ENCODE peak calls at places on chromosomes 6 and 20, in nine cellular contexts. Z, B, Q, G, S, F, U, L and N are unnamed samples.

GRCh38 chr6:162343902-162344226 is 383.7 kb downstream of the PRKN start:
- DNase-seq in Q (no peak), F (no peak), G (no peak), L (no peak), Z (no peak), B (no peak), S (peak; percentile 79), U (no peak), N (no peak)

GRCh38 chr20:47300071-47300470 is 56.4 kb downstream of the ZMYND8 start:
- DNase-seq in Q (no peak), G (no peak), Z (no peak), L (no peak), S (peak; percentile 42), U (no peak), F (no peak), B (no peak), N (no peak)

GRCh38 chr6:150142657-150143501 is at the start of gene PPP1R14C:
- DNase-seq in L (no peak), B (peak; percentile 58), F (no peak), U (no peak), Z (no peak), S (no peak), Q (no peak), G (peak; percentile 75), N (peak; percentile 40)

GRCh38 chr6:120908767-120909166 is 425.5 kb downstream of the TBC1D32 start:
- DNase-seq in F (no peak), Z (no peak), U (no peak), L (no peak), S (no peak), G (no peak), Q (no peak), B (no peak), N (no peak)

GRCh38 chr6:144497650-144498049 is 212.5 kb downstream of the UTRN start:
- DNase-seq in Z (no peak), U (no peak), S (no peak), F (no peak), L (no peak), G (no peak), Q (no peak), B (no peak), N (no peak)

GRCh38 chr20:5990946-5991345 is 40.5 kb downstream of the MCM8 start:
- DNase-seq in B (no peak), Z (no peak), S (no peak), Q (no peak), L (no peak), G (no peak), U (no peak), F (no peak), N (no peak)

GRCh38 chr20:38645318-38645717 is 43.7 kb downstream of the ARHGAP40 start:
- DNase-seq in S (no peak), F (no peak), Z (no peak), Q (no peak), L (no peak), B (no peak), G (no peak), U (no peak), N (no peak)

GRCh38 chr6:33126101-33126714 is 50.4 kb downstream of the HLA-DPB1 start:
- DNase-seq in G (peak; percentile 76), Z (peak; percentile 71), U (peak; percentile 52), S (peak; percentile 35), Q (peak; percentile 45), L (peak; percentile 75), B (no peak), F (peak; percentile 33), N (peak; percentile 73)

GRCh38 chr6:56242343-56242742 is 5.0 kb downstream of the COL21A1 start:
- DNase-seq in Q (peak; percentile 77), Z (no peak), S (peak; percentile 67), F (no peak), L (no peak), G (no peak), B (no peak), U (no peak), N (no peak)

GRCh38 chr6:125574604-125575003 is 174.8 kb upstream of the HEY2 start:
- DNase-seq in U (no peak), F (no peak), Z (no peak), B (no peak), S (no peak), L (no peak), G (no peak), Q (no peak), N (no peak)

GRCh38 chr20:17914957-17915356 is 53.6 kb downstream of the SNX5 start:
- DNase-seq in B (no peak), L (no peak), F (no peak), Q (no peak), G (no peak), U (no peak), S (no peak), Z (peak; percentile 36), N (no peak)

GRCh38 chr6:16167219-16167618 is 38.3 kb downstream of the MYLIP start:
- DNase-seq in S (no peak), U (no peak), L (no peak), Q (no peak), G (no peak), F (no peak), Z (no peak), B (no peak), N (no peak)

GRCh38 chr6:45658958-45659357 is 281.2 kb upstream of the SUPT3H start:
- DNase-seq in G (no peak), U (no peak), Z (no peak), Q (no peak), L (no peak), B (no peak), S (no peak), F (no peak), N (no peak)

GRCh38 chr6:45657243-45657642 is 279.5 kb upstream of the SUPT3H start:
- DNase-seq in L (no peak), U (no peak), G (no peak), S (peak; percentile 61), F (no peak), Z (no peak), Q (no peak), B (no peak), N (no peak)

GRCh38 chr6:45661667-45662066 is 283.9 kb upstream of the SUPT3H start:
- DNase-seq in F (no peak), B (no peak), G (no peak), Q (no peak), L (no peak), U (no peak), Z (no peak), S (peak; percentile 72), N (no peak)

GRCh38 chr6:45655630-45656422 is 278.1 kb upstream of the SUPT3H start:
- DNase-seq in L (no peak), F (no peak), Q (peak; percentile 51), Z (no peak), U (no peak), B (no peak), S (peak; percentile 95), G (no peak), N (no peak)

GRCh38 chr6:45658396-45658795 is 280.7 kb upstream of the SUPT3H start:
- DNase-seq in F (no peak), G (no peak), B (no peak), U (no peak), S (no peak), L (no peak), Z (no peak), Q (no peak), N (no peak)
- H3K27me3 ChIP-seq in F (no peaks in the 10 kb centered on the region), G (peaks cover 15% of the 10 kb centered on the region), B (no peaks in the 10 kb centered on the region), U (no peaks in the 10 kb centered on the region), S (no peaks in the 10 kb centered on the region), L (no peaks in the 10 kb centered on the region), Z (no peaks in the 10 kb centered on the region), Q (peaks cover 10% of the 10 kb centered on the region), N (peaks cover 49% of the 10 kb centered on the region)

GRCh38 chr6:11431455-11431937 is 106.1 kb upstream of the TMEM170B start:
- DNase-seq in S (no peak), G (no peak), L (no peak), Z (no peak), U (no peak), Q (no peak), F (no peak), B (no peak), N (no peak)
- H3K4me1 ChIP-seq in S (peaks cover 26% of the 10 kb centered on the region), G (peaks cover 25% of the 10 kb centered on the region), L (no peaks in the 10 kb centered on the region), Z (peaks cover 37% of the 10 kb centered on the region), U (no peaks in the 10 kb centered on the region), Q (peaks cover 48% of the 10 kb centered on the region), F (no peaks in the 10 kb centered on the region), B (peaks cover 13% of the 10 kb centered on the region), N (peaks cover 62% of the 10 kb centered on the region)

GRCh38 chr6:13666194-13667105 is 45.2 kb downstream of the RANBP9 start:
- DNase-seq in S (no peak), G (no peak), B (no peak), Q (no peak), Z (no peak), L (no peak), U (no peak), F (no peak), N (no peak)
- H3K4me3 ChIP-seq in S (no peak overlapping the region), G (no peak overlapping the region), B (no peak overlapping the region), Q (no peak overlapping the region), Z (no peak overlapping the region), L (no peak overlapping the region), U (no peak overlapping the region), F (no peak overlapping the region), N (no peak overlapping the region)

GRCh38 chr6:108168026-108168463 is 2.2 kb downstream of the NR2E1 start:
- DNase-seq in L (no peak), S (no peak), B (no peak), G (no peak), Z (no peak), F (no peak), Q (no peak), U (no peak), N (no peak)

GRCh38 chr6:108167449-108167903 is 1.7 kb downstream of the NR2E1 start:
- DNase-seq in U (no peak), L (no peak), S (no peak), Z (no peak), Q (no peak), F (no peak), B (peak; percentile 48), G (no peak), N (no peak)

GRCh38 chr6:108165714-108166663 is at the start of gene NR2E1:
- DNase-seq in B (no peak), G (no peak), L (no peak), U (no peak), Z (no peak), S (peak; percentile 21), Q (no peak), F (no peak), N (no peak)

GRCh38 chr6:108168501-108168979 is 2.7 kb downstream of the NR2E1 start:
- DNase-seq in S (no peak), L (no peak), Q (no peak), B (peak; percentile 58), F (no peak), U (no peak), G (no peak), Z (no peak), N (no peak)

DNA sequence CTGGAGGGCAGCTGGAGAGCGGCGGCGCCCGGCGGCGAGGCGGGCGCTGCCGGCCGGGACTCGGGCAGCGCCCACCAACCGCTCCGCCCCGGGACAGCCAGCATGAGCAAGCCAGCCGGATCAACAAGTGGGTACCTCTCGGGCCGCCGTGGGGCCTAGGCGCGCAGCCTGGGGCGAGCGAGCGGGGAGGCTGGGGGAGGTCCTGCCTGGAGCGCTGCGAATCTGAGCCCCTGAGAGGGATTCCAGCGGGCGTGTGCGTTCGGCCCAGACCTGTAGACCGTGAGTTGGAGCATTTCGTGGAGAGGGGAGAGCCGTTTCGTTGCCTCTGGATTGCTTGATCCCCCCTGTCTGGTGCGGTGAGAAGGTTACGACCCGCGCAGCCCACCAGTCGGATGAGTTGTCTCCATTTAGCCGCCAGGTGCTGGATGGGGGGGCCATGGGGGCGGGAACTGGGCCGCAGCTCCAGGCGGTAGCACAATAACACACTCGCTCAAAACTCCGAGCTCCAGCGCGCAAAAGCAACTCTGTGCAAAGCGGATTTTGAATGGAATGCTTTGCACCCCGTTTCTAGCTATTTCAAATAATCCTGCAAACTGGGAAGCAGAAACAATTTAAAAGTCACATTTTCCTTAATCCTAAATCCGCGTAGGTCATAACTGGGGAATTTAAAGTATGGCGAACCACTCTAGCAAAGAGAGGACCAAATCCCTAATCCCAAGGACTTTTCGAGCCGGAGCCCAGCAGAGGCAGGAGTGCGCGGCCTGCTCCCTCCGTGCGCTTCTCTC is 1.0 kb downstream of the NR2E1 start:
- DNase-seq in B (no peak), Q (no peak), U (no peak), F (no peak), S (no peak), Z (no peak), G (no peak), L (no peak), N (no peak)
- H3K27me3 ChIP-seq in B (peaks cover 100% of the 10 kb centered on the region), Q (peaks cover 100% of the 10 kb centered on the region), U (peaks cover 72% of the 10 kb centered on the region), F (peaks cover 77% of the 10 kb centered on the region), S (peaks cover 92% of the 10 kb centered on the region), Z (peaks cover 99% of the 10 kb centered on the region), G (peaks cover 100% of the 10 kb centered on the region), L (peaks cover 3% of the 10 kb centered on the region), N (peaks cover 100% of the 10 kb centered on the region)